ENCODE peak calls at places on chromosomes 2 and 18, in five cellular contexts. One of them, this sample, is unnamed.

GRCh38 chr2:143261986-143262784 is 133.0 kb downstream of the ARHGAP15 start:
- DNase-seq in right atrium auricular region: no peak
- DNase-seq in GDM1: no peak
- DNase-seq in mesenteric fat pad: no peak
- DNase-seq in C1 segment of cervical spinal cord: no peak
- DNase-seq in this sample: no peak

GRCh38 chr2:179263460-179264237 is 983 bp downstream of the SESTD1 start:
- DNase-seq in right atrium auricular region: no peak
- DNase-seq in GDM1: no peak
- DNase-seq in mesenteric fat pad: no peak
- DNase-seq in C1 segment of cervical spinal cord: peak; percentile 23
- DNase-seq in this sample: peak; percentile 59

GRCh38 chr2:62472321-62472720 is 33.7 kb downstream of the TMEM17 start:
- DNase-seq in right atrium auricular region: no peak
- DNase-seq in GDM1: no peak
- DNase-seq in mesenteric fat pad: no peak
- DNase-seq in C1 segment of cervical spinal cord: no peak
- DNase-seq in this sample: no peak

GRCh38 chr2:60309941-60310680 is 243.3 kb downstream of the BCL11A start:
- DNase-seq in right atrium auricular region: no peak
- DNase-seq in GDM1: no peak
- DNase-seq in mesenteric fat pad: no peak
- DNase-seq in C1 segment of cervical spinal cord: no peak
- DNase-seq in this sample: no peak

GRCh38 chr2:230958803-230959756 is 34.0 kb upstream of the GPR55 start:
- DNase-seq in right atrium auricular region: no peak
- DNase-seq in GDM1: no peak
- DNase-seq in mesenteric fat pad: no peak
- DNase-seq in C1 segment of cervical spinal cord: no peak
- DNase-seq in this sample: no peak

GRCh38 chr2:62461707-62462106 is 44.3 kb downstream of the TMEM17 start:
- DNase-seq in right atrium auricular region: no peak
- DNase-seq in GDM1: no peak
- DNase-seq in mesenteric fat pad: no peak
- DNase-seq in C1 segment of cervical spinal cord: no peak
- DNase-seq in this sample: peak; percentile 78

GRCh38 chr2:40357667-40358066 is 94.2 kb downstream of the SLC8A1 start:
- DNase-seq in right atrium auricular region: no peak
- DNase-seq in GDM1: no peak
- DNase-seq in mesenteric fat pad: no peak
- DNase-seq in C1 segment of cervical spinal cord: no peak
- DNase-seq in this sample: no peak

GRCh38 chr18:8162797-8163196 is 446.4 kb upstream of the RAB12 start:
- DNase-seq in right atrium auricular region: no peak
- DNase-seq in GDM1: no peak
- DNase-seq in mesenteric fat pad: no peak
- DNase-seq in C1 segment of cervical spinal cord: no peak
- DNase-seq in this sample: peak; percentile 53

GRCh38 chr2:220104871-220105351 is 477.5 kb downstream of the SLC4A3 start:
- DNase-seq in right atrium auricular region: no peak
- DNase-seq in GDM1: no peak
- DNase-seq in mesenteric fat pad: no peak
- DNase-seq in C1 segment of cervical spinal cord: no peak
- DNase-seq in this sample: peak; percentile 38

GRCh38 chr2:178550352-178550751 is 70.1 kb downstream of the PLEKHA3 start:
- DNase-seq in right atrium auricular region: no peak
- DNase-seq in GDM1: no peak
- DNase-seq in mesenteric fat pad: no peak
- DNase-seq in C1 segment of cervical spinal cord: no peak
- DNase-seq in this sample: no peak

GRCh38 chr2:156423674-156424282 is 12.4 kb upstream of the GPD2 start:
- DNase-seq in right atrium auricular region: no peak
- DNase-seq in GDM1: no peak
- DNase-seq in mesenteric fat pad: no peak
- DNase-seq in C1 segment of cervical spinal cord: no peak
- DNase-seq in this sample: no peak

GRCh38 chr18:52813637-52814416 is 473.8 kb downstream of the DCC start:
- DNase-seq in right atrium auricular region: no peak
- DNase-seq in GDM1: no peak
- DNase-seq in mesenteric fat pad: no peak
- DNase-seq in C1 segment of cervical spinal cord: no peak
- DNase-seq in this sample: peak; percentile 10

GRCh38 chr2:24253303-24253919 is 78.6 kb downstream of the FAM228A start:
- DNase-seq in right atrium auricular region: no peak
- DNase-seq in GDM1: no peak
- DNase-seq in mesenteric fat pad: no peak
- DNase-seq in C1 segment of cervical spinal cord: no peak
- DNase-seq in this sample: peak; percentile 35

GRCh38 chr2:200021449-200022114 is 66.2 kb downstream of the MAIP1 start:
- DNase-seq in right atrium auricular region: no peak
- DNase-seq in GDM1: no peak
- DNase-seq in mesenteric fat pad: no peak
- DNase-seq in C1 segment of cervical spinal cord: no peak
- DNase-seq in this sample: no peak

GRCh38 chr2:230737791-230738226 is 25.2 kb downstream of the CAB39 start:
- DNase-seq in right atrium auricular region: no peak
- DNase-seq in GDM1: no peak
- DNase-seq in mesenteric fat pad: no peak
- DNase-seq in C1 segment of cervical spinal cord: no peak
- DNase-seq in this sample: peak; percentile 60

GRCh38 chr2:175844169-175844568 is 157.9 kb downstream of the LNPK start:
- DNase-seq in right atrium auricular region: no peak
- DNase-seq in GDM1: no peak
- DNase-seq in mesenteric fat pad: no peak
- DNase-seq in C1 segment of cervical spinal cord: no peak
- DNase-seq in this sample: peak; percentile 91

GRCh38 chr18:73887801-73888200 is 259.8 kb downstream of the FBXO15 start:
- DNase-seq in right atrium auricular region: no peak
- DNase-seq in GDM1: no peak
- DNase-seq in mesenteric fat pad: no peak
- DNase-seq in C1 segment of cervical spinal cord: no peak
- DNase-seq in this sample: no peak

GRCh38 chr2:129468879-129469278 is 510.6 kb upstream of the RAB6C start:
- DNase-seq in right atrium auricular region: no peak
- DNase-seq in GDM1: no peak
- DNase-seq in mesenteric fat pad: no peak
- DNase-seq in C1 segment of cervical spinal cord: no peak
- DNase-seq in this sample: no peak

This sample was measured in bronchial epithelial cell.